ENCODE peak calls at places on chromosomes 13 and 19, in four cellular contexts. M, Z, V and I are unnamed samples. For H3K4me1, the result is how much of the 10 kb centered on the place peaks cover.

GRCh38 chr19:15443838-15444237 is 5.9 kb downstream of the WIZ start:
- DNase-seq in M (no peak), Z (no peak), V (no peak), I (no peak)

GRCh38 chr13:23928985-23929384 is 31.7 kb upstream of the C1QTNF9B start:
- DNase-seq in M (no peak), Z (peak), V (peak), I (no peak)

GRCh38 chr13:105990256-105990958 is 545.1 kb downstream of the EFNB2 start:
- DNase-seq in M (no peak), Z (peak), V (no peak), I (no peak)

GRCh38 chr19:14442904-14443631 is 10.0 kb downstream of the PKN1 start:
- DNase-seq in M (no peak), Z (no peak), V (no peak), I (no peak)

GRCh38 chr13:114146173-114146572 is 13.8 kb upstream of the RASA3 start:
- DNase-seq in M (no peak), Z (no peak), V (no peak), I (no peak)

GRCh38 chr19:23762884-23763711 is 4.4 kb upstream of the ZNF681 start:
- DNase-seq in M (peak), Z (peak), V (peak), I (peak)

GRCh38 chr13:79090552-79091159 is 315.4 kb downstream of the RBM26 start:
- DNase-seq in M (no peak), Z (no peak), V (no peak), I (no peak)

GRCh38 chr13:97353927-97354326 is 80.0 kb upstream of the RAP2A start:
- DNase-seq in M (no peak), Z (peak), V (no peak), I (no peak)

GRCh38 chr13:112244495-112245177 is 131.5 kb upstream of the SPACA7 start:
- DNase-seq in M (no peak), Z (no peak), V (no peak), I (no peak)

GRCh38 chr19:29625316-29625715 is 19.2 kb downstream of the POP4 start:
- DNase-seq in M (no peak), Z (no peak), V (no peak), I (no peak)

GRCh38 chr19:13920940-13921744 is 15.1 kb downstream of the CC2D1A start:
- DNase-seq in M (no peak), Z (peak), V (peak), I (peak)

GRCh38 chr19:5436101-5436947 is 18.9 kb upstream of the ZNRF4 start:
- DNase-seq in M (peak), Z (peak), V (peak), I (peak)

GRCh38 chr13:83008496-83008895 is 873.8 kb downstream of the SLITRK1 start:
- DNase-seq in M (no peak), Z (no peak), V (no peak), I (no peak)

GRCh38 chr19:14005381-14006084 is 587 bp downstream of the RFX1 start:
- DNase-seq in M (peak), Z (peak), V (peak), I (peak)

GRCh38 chr19:47068876-47069406 is 20.5 kb upstream of the TMEM160 start:
- DNase-seq in M (no peak), Z (no peak), V (no peak), I (no peak)

GRCh38 chr13:114067381-114067885 is 65.0 kb downstream of the RASA3 start:
- DNase-seq in M (no peak), Z (peak), V (no peak), I (no peak)

GRCh38 chr19:14437578-14438140 is 4.6 kb downstream of the PKN1 start:
- DNase-seq in M (no peak), Z (no peak), V (peak), I (no peak)

GRCh38 chr13:66994498-66995365 is 235.4 kb downstream of the PCDH9 start:
- DNase-seq in M (no peak), Z (no peak), V (no peak), I (no peak)

GRCh38 chr13:19634129-19634740 is 776 bp downstream of the MPHOSPH8 start:
- DNase-seq in M (no peak), Z (peak), V (peak), I (no peak)

GRCh38 chr19:12937243-12938053 is 961 bp upstream of the CALR start:
- DNase-seq in M (no peak), Z (no peak), V (peak), I (peak)

GRCh38 chr19:39542198-39542597 is 2.2 kb upstream of the EID2 start:
- DNase-seq in M (no peak), Z (no peak), V (peak), I (no peak)

GRCh38 chr13:111282425-111282824 is 38.0 kb upstream of the TEX29 start:
- DNase-seq in M (no peak), Z (no peak), V (no peak), I (no peak)

GRCh38 chr13:29664591-29664990 is 69.1 kb upstream of the SLC7A1 start:
- DNase-seq in M (no peak), Z (no peak), V (no peak), I (no peak)

GRCh38 chr19:49997709-49998108 is 27.5 kb downstream of the VRK3 start:
- DNase-seq in M (no peak), Z (peak), V (peak), I (peak)

GRCh38 chr13:71712988-71713653 is 153.9 kb downstream of the DACH1 start:
- DNase-seq in M (peak), Z (no peak), V (peak), I (no peak)

GRCh38 chr13:98507060-98507797 is 69.7 kb downstream of the STK24 start:
- DNase-seq in M (peak), Z (no peak), V (peak), I (no peak)

GRCh38 chr19:11288349-11288748 is 7.6 kb upstream of the TSPAN16 start:
- DNase-seq in M (no peak), Z (peak), V (no peak), I (no peak)

GRCh38 chr19:1016647-1017114 is 4.2 kb downstream of the TMEM259 start:
- DNase-seq in M (no peak), Z (peak), V (no peak), I (no peak)
- H3K4me1 ChIP-seq in M (under half), Z (under half), V (under half), I (under half)

GRCh38 chr19:41424335-41425173 is 2.6 kb downstream of the B3GNT8 start:
- DNase-seq in M (no peak), Z (no peak), V (no peak), I (no peak)

GRCh38 chr19:41426952-41427646 is at the start of gene B3GNT8:
- DNase-seq in M (peak), Z (peak), V (peak), I (peak)

GRCh38 chr19:41427647-41428480 is 690 bp upstream of the B3GNT8 start:
- DNase-seq in M (no peak), Z (no peak), V (peak), I (peak)

GRCh38 chr19:41425174-41426115 is 1.7 kb downstream of the B3GNT8 start:
- DNase-seq in M (no peak), Z (no peak), V (no peak), I (no peak)

GRCh38 chr19:41426116-41426841 is 895 bp downstream of the B3GNT8 start:
- DNase-seq in M (no peak), Z (no peak), V (no peak), I (no peak)
- H3K56ac ChIP-seq in M (no peak), Z (no peak), V (peak), I (no peak)

GRCh38 chr13:27304611-27305010 is 34.0 kb downstream of the RASL11A start:
- DNase-seq in M (no peak), Z (no peak), V (no peak), I (no peak)

GRCh38 chr13:27309401-27309958 is 38.9 kb downstream of the RASL11A start:
- DNase-seq in M (no peak), Z (no peak), V (no peak), I (no peak)

GRCh38 chr13:27308941-27309340 is 38.3 kb downstream of the RASL11A start:
- DNase-seq in M (no peak), Z (no peak), V (no peak), I (no peak)

GRCh38 chr13:27304099-27304498 is 33.5 kb downstream of the RASL11A start:
- DNase-seq in M (no peak), Z (no peak), V (no peak), I (no peak)

GRCh38 chr13:27306364-27306763 is 35.7 kb downstream of the RASL11A start:
- DNase-seq in M (no peak), Z (no peak), V (no peak), I (no peak)
- H3K4me1 ChIP-seq in M (under half), Z (under half), V (under half), I (under half)

GRCh38 chr13:59975807-59976445 is 187.8 kb downstream of the DIAPH3 start:
- DNase-seq in M (no peak), Z (no peak), V (peak), I (no peak)
- H3K56ac ChIP-seq in M (no peak), Z (no peak), V (no peak), I (no peak)

DNA sequence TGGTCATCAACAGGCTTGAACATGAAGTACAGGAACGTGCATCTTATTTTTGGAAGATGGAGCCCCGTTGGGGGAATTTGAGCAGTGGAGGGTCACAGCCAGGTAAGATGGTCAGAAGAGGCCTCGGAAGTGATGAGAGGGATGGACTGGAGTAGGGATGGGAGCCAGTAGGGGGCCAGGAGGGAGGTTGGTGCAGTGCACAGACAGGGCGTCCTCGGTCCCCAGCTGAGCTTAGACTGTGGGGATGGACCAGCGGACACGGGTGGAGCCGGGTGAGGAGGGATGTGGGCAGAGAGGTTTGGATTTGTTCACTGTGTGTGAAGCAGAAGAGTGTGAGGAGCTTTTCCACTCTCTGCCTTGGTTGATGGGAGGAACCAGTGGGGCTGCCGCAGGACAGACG is 10.6 kb downstream of the RPS9 start:
- DNase-seq in M (no peak), Z (no peak), V (no peak), I (no peak)
- H3K4me1 ChIP-seq in M (under half), Z (under half), V (under half), I (under half)